ENCODE peak calls at places on chromosome 14, in six cellular contexts. V is cardiac muscle cell, G is IMR-90, M is AG10803, U is mammary epithelial cell, W is OCI-LY7. B is an unnamed sample.

GRCh38 chr14:34680806-34681479 is 33.5 kb downstream of the CFL2 start:
- DNase-seq in V (no peak), G (no peak), M (no peak), U (no peak), W (no peak), B (no peak)

GRCh38 chr14:64303471-64303917 is 9.3 kb upstream of the ESR2 start:
- DNase-seq in V (peak; percentile 72), G (peak; percentile 68), M (peak; percentile 60), U (peak; percentile 65), W (peak; percentile 72), B (peak; percentile 87)

GRCh38 chr14:75200451-75200850 is 24.0 kb upstream of the TMED10 start:
- DNase-seq in V (no peak), G (no peak), M (no peak), U (peak; percentile 74), W (no peak), B (no peak)

GRCh38 chr14:30621354-30621953 is 665 bp upstream of the SCFD1 start:
- DNase-seq in V (peak; percentile 46), G (peak; percentile 3), M (peak; percentile 38), U (peak; percentile 22), W (peak; percentile 8), B (no peak)

GRCh38 chr14:33925209-33925608 is 25.7 kb downstream of the EGLN3 start:
- DNase-seq in V (no peak), G (no peak), M (no peak), U (no peak), W (no peak), B (no peak)

GRCh38 chr14:20278414-20278813 is 27.3 kb downstream of the TTC5 start:
- DNase-seq in V (peak; percentile 46), G (peak; percentile 23), M (no peak), U (peak; percentile 35), W (no peak), B (no peak)

GRCh38 chr14:77918448-77918847 is 118.5 kb downstream of the ADCK1 start:
- DNase-seq in V (no peak), G (no peak), M (no peak), U (no peak), W (no peak), B (no peak)

GRCh38 chr14:23364604-23365352 is at the start of gene EFS:
- DNase-seq in V (peak; percentile 54), G (peak; percentile 18), M (peak; percentile 38), U (no peak), W (no peak), B (no peak)

GRCh38 chr14:101518611-101519048 is 42.7 kb upstream of the DIO3 start:
- DNase-seq in V (no peak), G (no peak), M (no peak), U (no peak), W (no peak), B (no peak)

GRCh38 chr14:67237591-67237990 is 3.6 kb upstream of the PALS1 start:
- DNase-seq in V (no peak), G (no peak), M (no peak), U (no peak), W (no peak), B (no peak)

GRCh38 chr14:58746701-58747100 is 108.9 kb downstream of the DACT1 start:
- DNase-seq in V (no peak), G (no peak), M (no peak), U (no peak), W (no peak), B (no peak)

GRCh38 chr14:67526676-67527459 is 6.2 kb upstream of the PLEKHH1 start:
- DNase-seq in V (peak; percentile 60), G (peak; percentile 45), M (peak; percentile 41), U (peak; percentile 51), W (peak; percentile 53), B (peak; percentile 71)

GRCh38 chr14:93286212-93286890 is 46.5 kb downstream of the BTBD7 start:
- DNase-seq in V (peak; percentile 34), G (peak; percentile 14), M (peak; percentile 13), U (no peak), W (no peak), B (no peak)

GRCh38 chr14:75044322-75044721 is 6.9 kb downstream of the MLH3 start:
- DNase-seq in V (peak; percentile 60), G (peak; percentile 86), M (peak; percentile 62), U (peak; percentile 64), W (no peak), B (no peak)

GRCh38 chr14:101979666-101980065 is 15.3 kb downstream of the DYNC1H1 start:
- DNase-seq in V (peak; percentile 35), G (no peak), M (no peak), U (no peak), W (no peak), B (no peak)

GRCh38 chr14:22319526-22320352 is 269.3 kb downstream of the DAD1 start:
- DNase-seq in V (peak; percentile 72), G (peak; percentile 61), M (peak; percentile 54), U (peak; percentile 39), W (peak; percentile 77), B (peak; percentile 69)

GRCh38 chr14:66495214-66496098 is 9.3 kb downstream of the CCDC196 start:
- DNase-seq in V (peak; percentile 83), G (peak; percentile 71), M (peak; percentile 75), U (peak; percentile 63), W (peak; percentile 28), B (peak; percentile 54)

GRCh38 chr14:96090441-96091148 is 51.4 kb downstream of the C14orf132 start:
- DNase-seq in V (peak; percentile 85), G (peak; percentile 65), M (peak; percentile 80), U (no peak), W (no peak), B (peak; percentile 54)

GRCh38 chr14:88552859-88553258 is 1.9 kb downstream of the PTPN21 start:
- DNase-seq in V (no peak), G (no peak), M (no peak), U (no peak), W (no peak), B (no peak)
- H3K4me3 ChIP-seq in V (no peak overlapping the region), G (no peak overlapping the region), M (peak overlapping the region; percentile 83), U (peak overlapping the region; percentile 100), W (no peak overlapping the region), B (no peak overlapping the region)

GRCh38 chr14:104685216-104685997 is 4.0 kb upstream of the INF2 start:
- DNase-seq in V (no peak), G (no peak), M (no peak), U (no peak), W (peak; percentile 47), B (no peak)

GRCh38 chr14:104684449-104684821 is 5.0 kb upstream of the INF2 start:
- DNase-seq in V (no peak), G (no peak), M (no peak), U (no peak), W (no peak), B (no peak)

GRCh38 chr14:104687601-104688504 is 1.6 kb upstream of the INF2 start:
- DNase-seq in V (peak; percentile 78), G (no peak), M (peak; percentile 46), U (peak; percentile 86), W (no peak), B (no peak)

GRCh38 chr14:104686624-104687517 is 2.5 kb upstream of the INF2 start:
- DNase-seq in V (no peak), G (no peak), M (no peak), U (no peak), W (peak; percentile 54), B (no peak)

GRCh38 chr14:104685998-104686610 is 3.3 kb upstream of the INF2 start:
- DNase-seq in V (no peak), G (no peak), M (no peak), U (no peak), W (no peak), B (no peak)
- H3K4me3 ChIP-seq in V (no peak overlapping the region), G (no peak overlapping the region), M (no peak overlapping the region), U (no peak overlapping the region), W (no peak overlapping the region), B (no peak overlapping the region)

GRCh38 chr14:61188936-61189808 is 92.0 kb downstream of the TMEM30B start:
- DNase-seq in V (peak; percentile 81), G (peak; percentile 51), M (peak; percentile 62), U (no peak), W (no peak), B (peak; percentile 49)

GRCh38 chr14:61186341-61186740 is 94.8 kb downstream of the TMEM30B start:
- DNase-seq in V (no peak), G (no peak), M (no peak), U (no peak), W (no peak), B (no peak)

GRCh38 chr14:61188196-61188595 is 92.9 kb downstream of the TMEM30B start:
- DNase-seq in V (peak; percentile 52), G (no peak), M (no peak), U (no peak), W (no peak), B (no peak)

GRCh38 chr14:61186793-61187641 is 94.1 kb downstream of the TMEM30B start:
- DNase-seq in V (no peak), G (no peak), M (no peak), U (no peak), W (no peak), B (no peak)

DNA sequence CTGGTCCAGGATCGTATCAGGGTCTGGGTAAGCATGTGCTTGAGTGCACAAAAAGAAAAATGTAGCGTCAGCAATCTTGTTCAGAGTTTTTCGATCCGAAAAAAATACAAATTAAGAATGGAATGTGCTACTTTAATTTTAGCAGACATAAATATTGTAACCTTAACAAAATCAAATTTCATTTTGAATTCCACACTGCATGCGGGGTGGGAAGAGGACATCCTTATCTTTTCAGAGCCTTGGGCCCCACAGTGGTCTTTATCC is 93.6 kb downstream of the TMEM30B start:
- DNase-seq in V (no peak), G (no peak), M (no peak), U (no peak), W (no peak), B (no peak)
- H3K4me3 ChIP-seq in V (no peak overlapping the region), G (no peak overlapping the region), M (no peak overlapping the region), U (no peak overlapping the region), W (no peak overlapping the region), B (no peak overlapping the region)

DNA sequence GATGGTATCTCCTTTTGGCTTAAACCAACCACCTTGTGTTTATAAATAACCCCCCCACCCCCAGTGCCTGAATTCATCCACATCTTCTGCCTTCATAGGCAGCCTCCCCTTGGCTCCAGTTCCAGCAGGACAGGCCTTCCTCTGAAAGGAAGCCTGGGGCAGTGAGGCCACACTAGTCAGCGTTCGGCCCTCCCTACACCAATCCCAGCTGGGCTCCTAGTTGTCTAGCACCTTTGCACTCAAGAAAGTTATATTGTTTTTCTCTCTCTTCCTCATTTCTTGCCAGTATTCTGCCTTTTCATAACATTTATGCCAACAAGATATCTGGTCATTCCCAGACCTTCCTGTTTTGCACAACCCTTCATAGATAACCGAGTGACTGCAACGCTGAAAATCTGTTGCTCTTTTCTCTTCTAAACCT is 73.1 kb upstream of the ACTN1 start:
- DNase-seq in V (peak; percentile 70), G (no peak), M (no peak), U (no peak), W (no peak), B (no peak)
- H3K4me3 ChIP-seq in V (no peak overlapping the region), G (no peak overlapping the region), M (no peak overlapping the region), U (no peak overlapping the region), W (no peak overlapping the region), B (no peak overlapping the region)

DNA sequence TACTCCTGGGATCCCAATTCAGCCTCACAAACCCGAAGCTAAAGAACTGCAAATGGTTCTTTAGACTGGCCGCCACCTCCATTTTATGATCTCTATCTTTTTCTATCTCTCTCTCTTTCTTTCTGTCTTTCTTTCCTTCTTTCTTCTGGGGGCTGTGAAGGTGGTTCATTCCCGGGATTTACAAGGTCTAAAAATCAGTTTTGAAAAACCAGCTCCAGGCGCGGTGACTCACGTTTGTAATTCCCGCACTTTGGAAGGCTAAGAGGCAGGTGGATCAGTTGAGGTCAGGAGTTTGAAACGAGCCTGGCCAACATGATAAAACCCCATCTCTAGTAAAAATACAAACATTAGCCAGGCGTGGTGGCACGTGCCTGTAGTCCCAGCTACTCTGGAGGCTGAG is 67.2 kb upstream of the VASH1 start:
- DNase-seq in V (no peak), G (no peak), M (no peak), U (no peak), W (no peak), B (no peak)
- H3K4me3 ChIP-seq in V (no peak overlapping the region), G (no peak overlapping the region), M (no peak overlapping the region), U (no peak overlapping the region), W (no peak overlapping the region), B (no peak overlapping the region)